ENCODE peak calls at places on chromosomes 4 and X, in nine cellular contexts. One of them, this sample, is unnamed.

GRCh38 chr4:185708348-185708747 is 103.6 kb downstream of the SORBS2 start:
- DNase-seq in endodermal cell: no peak
- DNase-seq in tibial artery: no peak
- DNase-seq in GM13976: no peak
- DNase-seq in kidney epithelial cell: no peak
- DNase-seq in mucosa of descending colon: no peak
- DNase-seq in NB4: no peak
- DNase-seq in heart left ventricle: no peak
- DNase-seq in AG04450: no peak
- DNase-seq in this sample: no peak

GRCh38 chr4:80305466-80305865 is 30.1 kb upstream of the CFAP299 start:
- DNase-seq in endodermal cell: no peak
- DNase-seq in tibial artery: no peak
- DNase-seq in GM13976: no peak
- DNase-seq in kidney epithelial cell: no peak
- DNase-seq in mucosa of descending colon: no peak
- DNase-seq in NB4: no peak
- DNase-seq in heart left ventricle: no peak
- DNase-seq in AG04450: no peak
- DNase-seq in this sample: no peak

GRCh38 chr4:38765391-38765790 is 17.4 kb downstream of the TLR10 start:
- DNase-seq in endodermal cell: no peak
- DNase-seq in tibial artery: no peak
- DNase-seq in GM13976: no peak
- DNase-seq in kidney epithelial cell: no peak
- DNase-seq in mucosa of descending colon: no peak
- DNase-seq in NB4: no peak
- DNase-seq in heart left ventricle: no peak
- DNase-seq in AG04450: peak
- DNase-seq in this sample: no peak

GRCh38 chr4:823093-823760 is 2.7 kb downstream of the CPLX1 start:
- DNase-seq in endodermal cell: peak
- DNase-seq in tibial artery: no peak
- DNase-seq in GM13976: no peak
- DNase-seq in kidney epithelial cell: no peak
- DNase-seq in mucosa of descending colon: peak
- DNase-seq in NB4: no peak
- DNase-seq in heart left ventricle: no peak
- DNase-seq in AG04450: no peak
- DNase-seq in this sample: no peak

GRCh38 chrX:54570332-54570731 is 40.3 kb downstream of the GNL3L start:
- DNase-seq in endodermal cell: no peak
- DNase-seq in tibial artery: no peak
- DNase-seq in GM13976: no peak
- DNase-seq in kidney epithelial cell: no peak
- DNase-seq in mucosa of descending colon: no peak
- DNase-seq in NB4: no peak
- DNase-seq in heart left ventricle: no peak
- DNase-seq in AG04450: no peak
- DNase-seq in this sample: no peak

GRCh38 chrX:43508694-43509093 is 147.4 kb upstream of the MAOA start:
- DNase-seq in endodermal cell: no peak
- DNase-seq in tibial artery: no peak
- DNase-seq in GM13976: no peak
- DNase-seq in kidney epithelial cell: no peak
- DNase-seq in mucosa of descending colon: no peak
- DNase-seq in NB4: no peak
- DNase-seq in heart left ventricle: no peak
- DNase-seq in AG04450: no peak
- DNase-seq in this sample: no peak

GRCh38 chrX:74383611-74384010 is 37.7 kb upstream of the SLC16A2 start:
- DNase-seq in endodermal cell: peak
- DNase-seq in tibial artery: no peak
- DNase-seq in GM13976: peak
- DNase-seq in kidney epithelial cell: peak
- DNase-seq in mucosa of descending colon: no peak
- DNase-seq in NB4: peak
- DNase-seq in heart left ventricle: peak
- DNase-seq in AG04450: no peak
- DNase-seq in this sample: peak

GRCh38 chr4:162839814-162840213 is 326.9 kb downstream of the NAF1 start:
- DNase-seq in endodermal cell: peak
- DNase-seq in tibial artery: no peak
- DNase-seq in GM13976: no peak
- DNase-seq in kidney epithelial cell: no peak
- DNase-seq in mucosa of descending colon: no peak
- DNase-seq in NB4: peak
- DNase-seq in heart left ventricle: no peak
- DNase-seq in AG04450: no peak
- DNase-seq in this sample: no peak

GRCh38 chrX:9578083-9578779 is 113.4 kb downstream of the TBL1X start:
- DNase-seq in endodermal cell: no peak
- DNase-seq in tibial artery: no peak
- DNase-seq in GM13976: no peak
- DNase-seq in kidney epithelial cell: no peak
- DNase-seq in mucosa of descending colon: no peak
- DNase-seq in NB4: no peak
- DNase-seq in heart left ventricle: no peak
- DNase-seq in AG04450: no peak
- DNase-seq in this sample: no peak

GRCh38 chr4:57053508-57053907 is 56.7 kb downstream of the IGFBP7 start:
- DNase-seq in endodermal cell: no peak
- DNase-seq in tibial artery: no peak
- DNase-seq in GM13976: no peak
- DNase-seq in kidney epithelial cell: peak
- DNase-seq in mucosa of descending colon: no peak
- DNase-seq in NB4: no peak
- DNase-seq in heart left ventricle: no peak
- DNase-seq in AG04450: no peak
- DNase-seq in this sample: peak

GRCh38 chr4:151939670-151940069 is 178.9 kb upstream of the GATB start:
- DNase-seq in endodermal cell: no peak
- DNase-seq in tibial artery: no peak
- DNase-seq in GM13976: no peak
- DNase-seq in kidney epithelial cell: no peak
- DNase-seq in mucosa of descending colon: no peak
- DNase-seq in NB4: no peak
- DNase-seq in heart left ventricle: no peak
- DNase-seq in AG04450: no peak
- DNase-seq in this sample: no peak

DNA sequence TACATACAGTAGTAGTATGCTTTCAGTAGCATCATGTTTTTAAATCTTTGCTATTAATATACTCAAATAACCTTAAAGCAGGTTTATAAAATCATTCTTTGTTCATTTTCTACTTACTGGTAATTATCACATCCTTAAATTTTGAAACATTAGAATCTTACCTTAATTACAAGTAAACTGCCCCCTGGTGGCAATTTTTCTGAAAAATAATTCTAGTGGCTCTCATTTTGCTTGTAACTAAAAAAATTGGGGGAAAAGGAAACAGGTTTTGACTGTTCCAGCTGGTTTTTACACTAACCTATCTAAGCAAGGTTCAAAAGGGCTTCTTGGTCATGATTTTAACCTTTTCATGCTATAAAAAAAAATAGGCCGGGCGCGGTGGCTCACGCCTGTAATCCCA is 18.5 kb upstream of the DCAF4L1 start:
- DNase-seq in endodermal cell: no peak
- DNase-seq in tibial artery: no peak
- DNase-seq in GM13976: no peak
- DNase-seq in kidney epithelial cell: no peak
- DNase-seq in mucosa of descending colon: no peak
- DNase-seq in NB4: peak
- DNase-seq in heart left ventricle: no peak
- DNase-seq in AG04450: no peak
- DNase-seq in this sample: no peak
- TF ChIP-seq CTCF in endodermal cell: peak
- TF ChIP-seq CTCF in tibial artery: no peak
- TF ChIP-seq CTCF in GM13976: peak
- TF ChIP-seq CTCF in kidney epithelial cell: peak
- TF ChIP-seq CTCF in mucosa of descending colon: no peak
- TF ChIP-seq CTCF in NB4: peak
- TF ChIP-seq CTCF in heart left ventricle: peak
- TF ChIP-seq CTCF in AG04450: peak
- TF ChIP-seq CTCF in this sample: no peak

GRCh38 chr4:133997440-133997839 is 204.1 kb downstream of the PABPC4L start:
- DNase-seq in endodermal cell: no peak
- DNase-seq in tibial artery: no peak
- DNase-seq in GM13976: no peak
- DNase-seq in kidney epithelial cell: no peak
- DNase-seq in mucosa of descending colon: no peak
- DNase-seq in NB4: no peak
- DNase-seq in heart left ventricle: no peak
- DNase-seq in AG04450: no peak
- DNase-seq in this sample: no peak

GRCh38 chr4:134001057-134001456 is 200.5 kb downstream of the PABPC4L start:
- DNase-seq in endodermal cell: no peak
- DNase-seq in tibial artery: no peak
- DNase-seq in GM13976: no peak
- DNase-seq in kidney epithelial cell: no peak
- DNase-seq in mucosa of descending colon: no peak
- DNase-seq in NB4: no peak
- DNase-seq in heart left ventricle: no peak
- DNase-seq in AG04450: no peak
- DNase-seq in this sample: no peak

GRCh38 chr4:133996431-133997121 is 205.0 kb downstream of the PABPC4L start:
- DNase-seq in endodermal cell: peak
- DNase-seq in tibial artery: no peak
- DNase-seq in GM13976: no peak
- DNase-seq in kidney epithelial cell: no peak
- DNase-seq in mucosa of descending colon: no peak
- DNase-seq in NB4: no peak
- DNase-seq in heart left ventricle: no peak
- DNase-seq in AG04450: no peak
- DNase-seq in this sample: no peak

GRCh38 chr4:133995243-133995960 is 206.2 kb downstream of the PABPC4L start:
- DNase-seq in endodermal cell: no peak
- DNase-seq in tibial artery: no peak
- DNase-seq in GM13976: no peak
- DNase-seq in kidney epithelial cell: no peak
- DNase-seq in mucosa of descending colon: no peak
- DNase-seq in NB4: no peak
- DNase-seq in heart left ventricle: no peak
- DNase-seq in AG04450: no peak
- DNase-seq in this sample: no peak
- TF ChIP-seq CTCF in endodermal cell: no peak
- TF ChIP-seq CTCF in tibial artery: no peak
- TF ChIP-seq CTCF in GM13976: no peak
- TF ChIP-seq CTCF in kidney epithelial cell: no peak
- TF ChIP-seq CTCF in mucosa of descending colon: no peak
- TF ChIP-seq CTCF in NB4: no peak
- TF ChIP-seq CTCF in heart left ventricle: no peak
- TF ChIP-seq CTCF in AG04450: no peak
- TF ChIP-seq CTCF in this sample: no peak

DNA sequence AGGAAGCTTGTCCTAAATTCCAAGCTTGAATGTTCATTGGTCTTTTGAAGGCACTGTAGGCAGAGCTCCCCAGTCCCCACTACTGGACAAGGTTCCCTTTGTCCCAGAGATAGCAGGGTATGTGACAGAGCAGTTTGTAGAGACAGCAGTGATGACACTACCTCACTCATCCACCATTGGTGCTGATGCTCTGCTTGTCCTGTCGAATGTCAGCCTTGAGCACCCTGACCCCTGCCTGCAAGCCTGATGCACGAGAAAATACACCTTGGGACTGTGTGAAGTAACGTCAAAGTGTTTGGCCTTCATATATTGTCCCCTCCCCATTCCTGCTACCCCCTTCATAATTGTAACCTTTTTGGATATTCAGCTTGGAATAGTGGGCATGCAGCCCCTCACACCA is 188.9 kb upstream of the EOLA2 start:
- DNase-seq in endodermal cell: no peak
- DNase-seq in tibial artery: no peak
- DNase-seq in GM13976: no peak
- DNase-seq in kidney epithelial cell: no peak
- DNase-seq in mucosa of descending colon: no peak
- DNase-seq in NB4: no peak
- DNase-seq in heart left ventricle: no peak
- DNase-seq in AG04450: no peak
- DNase-seq in this sample: no peak
- TF ChIP-seq CTCF in endodermal cell: peak
- TF ChIP-seq CTCF in tibial artery: no peak
- TF ChIP-seq CTCF in GM13976: no peak
- TF ChIP-seq CTCF in kidney epithelial cell: no peak
- TF ChIP-seq CTCF in mucosa of descending colon: no peak
- TF ChIP-seq CTCF in NB4: no peak
- TF ChIP-seq CTCF in heart left ventricle: no peak
- TF ChIP-seq CTCF in AG04450: no peak
- TF ChIP-seq CTCF in this sample: no peak

DNA sequence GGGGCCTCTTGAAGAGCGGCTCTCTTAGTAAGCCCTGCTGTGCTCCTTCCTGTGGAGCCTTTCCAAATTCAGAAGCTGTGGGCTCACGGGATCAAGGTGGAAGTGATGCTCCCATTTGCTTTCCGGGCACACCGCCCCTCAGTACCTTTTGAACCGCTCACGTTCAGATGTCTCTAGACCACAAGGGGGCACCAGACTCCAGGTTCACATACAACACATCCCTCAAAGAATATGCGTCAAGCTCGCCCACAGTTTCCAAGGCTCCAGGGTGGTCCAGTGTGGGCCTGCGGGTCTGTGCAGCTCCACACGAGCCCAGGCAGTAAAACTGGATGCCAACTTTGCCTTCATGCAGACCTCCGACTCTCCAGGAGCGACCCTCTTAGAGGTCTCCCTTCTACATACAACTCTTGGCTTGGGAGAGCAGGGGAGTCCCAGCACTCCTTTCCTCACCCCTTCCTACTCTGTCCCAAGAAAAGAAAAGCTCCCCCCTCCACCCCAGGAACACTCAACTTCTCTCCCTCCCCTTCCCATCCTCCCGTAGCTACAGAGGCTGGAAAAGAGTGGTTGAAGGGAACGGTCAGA is 11.0 kb downstream of the SUPT20HL1 start:
- DNase-seq in endodermal cell: peak
- DNase-seq in tibial artery: no peak
- DNase-seq in GM13976: peak
- DNase-seq in kidney epithelial cell: peak
- DNase-seq in mucosa of descending colon: peak
- DNase-seq in NB4: peak
- DNase-seq in heart left ventricle: peak
- DNase-seq in AG04450: no peak
- DNase-seq in this sample: peak
- TF ChIP-seq CTCF in endodermal cell: peak
- TF ChIP-seq CTCF in tibial artery: peak
- TF ChIP-seq CTCF in GM13976: peak
- TF ChIP-seq CTCF in kidney epithelial cell: peak
- TF ChIP-seq CTCF in mucosa of descending colon: peak
- TF ChIP-seq CTCF in NB4: peak
- TF ChIP-seq CTCF in heart left ventricle: peak
- TF ChIP-seq CTCF in AG04450: peak
- TF ChIP-seq CTCF in this sample: peak

This sample was measured in body of pancreas.